ENCODE peak calls at places on chromosomes 13 and 19, in ten cellular contexts. U, J, S, C, Z, B, R, L, P and F are unnamed samples.

GRCh38 chr19:51615991-51616390 is 14.2 kb downstream of the SIGLEC5 start:
- DNase-seq in S (no peak), U (no peak), R (no peak), Z (no peak), L (no peak), P (no peak), B (peak; percentile 32), C (no peak), J (no peak), F (no peak)

GRCh38 chr13:29594710-29595379 is 643 bp downstream of the SLC7A1 start:
- DNase-seq in S (peak; percentile 86), B (peak; percentile 88), J (no peak), C (peak; percentile 74), R (no peak), Z (peak; percentile 68), U (peak; percentile 70), L (peak; percentile 51), P (peak; percentile 72), F (no peak)

GRCh38 chr13:63864171-63864902 is 2448.7 kb upstream of the PCDH20 start:
- DNase-seq in U (no peak), P (no peak), L (no peak), R (no peak), S (no peak), C (no peak), J (no peak), Z (no peak), B (no peak), F (no peak)

GRCh38 chr19:51473009-51473707 is 5.2 kb upstream of the CEACAM18 start:
- DNase-seq in P (peak; percentile 62), B (peak; percentile 87), R (peak; percentile 12), U (peak; percentile 54), S (no peak), J (no peak), Z (peak; percentile 75), L (peak; percentile 77), C (peak; percentile 84), F (peak; percentile 61)

GRCh38 chr13:23866420-23867026 is 22.7 kb downstream of the MIPEP start:
- DNase-seq in C (no peak), S (no peak), Z (no peak), P (no peak), R (no peak), L (no peak), U (no peak), B (no peak), J (no peak), F (no peak)

GRCh38 chr19:7595466-7596133 is at the start of gene CAMSAP3:
- DNase-seq in S (peak; percentile 86), J (no peak), P (peak; percentile 51), U (no peak), R (no peak), L (peak; percentile 18), B (no peak), Z (peak; percentile 83), C (no peak), F (no peak)

GRCh38 chr13:101144808-101145419 is 271.4 kb downstream of the NALCN start:
- DNase-seq in C (no peak), L (no peak), Z (peak; percentile 77), U (no peak), J (no peak), B (no peak), P (peak; percentile 62), S (no peak), R (peak; percentile 63), F (no peak)

GRCh38 chr19:35355851-35356460 is 2.3 kb upstream of the FFAR3 start:
- DNase-seq in Z (no peak), C (no peak), P (no peak), U (no peak), R (no peak), J (no peak), S (no peak), L (no peak), B (peak; percentile 58), F (no peak)

GRCh38 chr13:23868521-23868920 is 20.7 kb downstream of the MIPEP start:
- DNase-seq in Z (no peak), J (no peak), C (peak; percentile 16), U (no peak), L (no peak), P (peak; percentile 50), S (no peak), R (peak; percentile 43), B (no peak), F (no peak)

GRCh38 chr19:31232220-31232619 is 117.0 kb downstream of the TSHZ3 start:
- DNase-seq in S (no peak), R (peak; percentile 19), B (no peak), L (no peak), Z (peak; percentile 15), C (no peak), U (no peak), J (no peak), P (peak; percentile 48), F (no peak)

GRCh38 chr19:37654525-37654832 is 786 bp downstream of the ZFP30 start:
- DNase-seq in Z (peak; percentile 62), J (no peak), P (peak; percentile 21), L (no peak), B (no peak), S (no peak), U (no peak), R (peak; percentile 6), C (no peak), F (no peak)

GRCh38 chr13:60148918-60149317 is 14.8 kb downstream of the DIAPH3 start:
- DNase-seq in C (no peak), R (no peak), J (no peak), Z (no peak), B (no peak), S (no peak), L (no peak), U (no peak), P (no peak), F (no peak)

GRCh38 chr13:20129076-20129475 is 31.8 kb downstream of the GJA3 start:
- DNase-seq in U (no peak), P (no peak), L (no peak), Z (no peak), C (no peak), S (no peak), B (peak; percentile 62), R (no peak), J (no peak), F (no peak)
- H3K4me3 ChIP-seq in U (no peak overlapping the region), P (no peak overlapping the region), L (no peak overlapping the region), Z (no peak overlapping the region), C (no peak overlapping the region), S (peak overlapping the region; percentile 58), B (peak overlapping the region; percentile 60), R (no peak overlapping the region), J (no peak overlapping the region), F (peak overlapping the region; percentile 57)

DNA sequence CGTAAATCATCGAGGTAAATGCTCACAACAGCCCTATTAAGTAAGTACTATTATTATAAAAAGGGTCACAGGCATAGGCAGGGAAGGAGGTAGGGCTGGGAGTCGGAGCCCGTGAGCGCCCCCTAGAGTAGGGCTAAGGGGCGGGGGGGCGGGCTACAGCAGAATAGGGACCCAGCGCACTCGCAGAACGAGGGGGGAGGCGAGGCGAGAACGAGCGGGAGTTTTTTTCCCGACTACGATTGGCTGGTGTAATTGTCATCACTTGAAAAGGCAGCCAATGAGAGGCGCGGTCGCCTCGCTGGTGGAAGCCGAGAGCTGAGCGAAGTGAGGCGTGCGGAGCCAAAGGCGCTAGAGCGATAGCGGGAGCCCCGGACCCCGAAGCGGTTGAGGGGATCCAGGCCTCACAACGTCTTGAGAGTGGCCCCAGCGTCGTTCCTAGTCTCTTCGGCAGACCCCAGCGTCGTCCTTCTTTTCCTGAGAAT is 24.2 kb downstream of the KEAP1 start:
- DNase-seq in J (peak; percentile 25), B (peak; percentile 93), U (peak; percentile 91), L (peak; percentile 97), P (peak; percentile 87), S (peak; percentile 93), C (peak; percentile 96), Z (peak; percentile 90), R (peak; percentile 52), F (peak; percentile 91)
- H3K4me3 ChIP-seq in J (peak overlapping the region; percentile 44), B (peak overlapping the region; percentile 48), U (peak overlapping the region; percentile 34), L (peak overlapping the region; percentile 68), P (peak overlapping the region; percentile 65), S (no peak overlapping the region), C (no peak overlapping the region), Z (no peak overlapping the region), R (peak overlapping the region; percentile 10), F (peak overlapping the region; percentile 48)

DNA sequence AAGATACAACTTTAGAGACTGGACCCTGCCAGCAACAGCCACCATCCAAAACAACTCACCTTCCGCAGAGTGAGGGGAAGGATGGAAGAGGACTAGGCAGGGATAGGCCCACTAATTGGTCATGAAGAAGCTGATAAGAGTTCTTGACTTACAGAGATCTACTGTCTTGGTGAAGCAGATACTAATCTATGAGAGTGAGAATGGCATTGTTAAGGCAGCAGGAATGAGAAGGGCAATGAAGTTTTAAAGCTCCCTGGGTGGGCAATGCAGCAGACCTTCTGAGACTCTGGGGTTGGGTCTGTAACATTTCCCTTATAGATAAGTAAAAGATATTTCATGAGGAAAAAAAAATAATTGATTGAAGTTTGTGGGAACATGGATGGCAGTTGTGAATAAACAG is 63.7 kb downstream of the KLF12 start:
- DNase-seq in P (no peak), L (no peak), S (no peak), B (no peak), Z (no peak), U (no peak), C (no peak), R (no peak), J (no peak), F (no peak)
- H3K4me3 ChIP-seq in P (no peak overlapping the region), L (no peak overlapping the region), S (no peak overlapping the region), B (no peak overlapping the region), Z (no peak overlapping the region), U (no peak overlapping the region), C (no peak overlapping the region), R (no peak overlapping the region), J (no peak overlapping the region), F (no peak overlapping the region)

GRCh38 chr19:14381689-14382474 is 638 bp downstream of the ADGRE5 start:
- DNase-seq in R (no peak), S (no peak), P (peak; percentile 69), C (peak; percentile 32), J (no peak), B (no peak), Z (no peak), U (peak; percentile 47), L (no peak), F (no peak)

GRCh38 chr19:14385492-14385891 is 4.2 kb downstream of the ADGRE5 start:
- DNase-seq in U (no peak), B (no peak), Z (no peak), C (no peak), S (no peak), R (no peak), P (no peak), L (no peak), J (no peak), F (no peak)

GRCh38 chr19:14383898-14384669 is 2.8 kb downstream of the ADGRE5 start:
- DNase-seq in S (no peak), U (peak; percentile 53), Z (no peak), P (peak; percentile 57), C (peak; percentile 42), R (no peak), J (no peak), B (no peak), L (no peak), F (no peak)

GRCh38 chr19:14378890-14379289 is 2.4 kb upstream of the ADGRE5 start:
- DNase-seq in U (no peak), Z (no peak), P (no peak), J (no peak), B (no peak), R (no peak), C (no peak), S (no peak), L (no peak), F (no peak)

DNA sequence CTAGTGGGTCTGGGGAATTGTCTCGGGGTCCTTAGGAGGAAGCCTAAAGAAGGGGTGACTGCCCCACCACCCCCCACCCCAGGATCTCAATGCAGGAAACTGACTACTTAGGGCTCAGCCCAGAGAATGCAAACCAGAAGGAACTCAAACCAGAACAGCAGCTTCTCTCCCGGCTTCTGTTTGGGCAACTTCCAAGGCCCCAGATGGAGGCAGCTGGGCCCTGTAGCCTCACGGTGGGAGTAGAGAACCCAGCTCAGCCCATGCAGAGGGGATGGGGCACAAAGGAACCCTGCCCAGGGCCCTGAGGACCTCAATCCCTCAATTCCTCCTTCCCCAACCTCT is 2.3 kb downstream of the ADGRE5 start:
- DNase-seq in U (no peak), C (no peak), J (no peak), L (no peak), S (no peak), P (peak; percentile 65), Z (no peak), B (no peak), R (no peak), F (no peak)
- H3K4me3 ChIP-seq in U (peak overlapping the region; percentile 62), C (peak overlapping the region; percentile 25), J (peak overlapping the region; percentile 54), L (peak overlapping the region; percentile 0), S (no peak overlapping the region), P (peak overlapping the region; percentile 46), Z (no peak overlapping the region), B (peak overlapping the region; percentile 58), R (no peak overlapping the region), F (peak overlapping the region; percentile 54)